ENCODE peak calls at places on chromosomes 1 and 21, in four cellular contexts. F is 8988T, L is fibroblast of the conjunctiva, Q is cardiac muscle cell. N is an unnamed sample.

GRCh38 chr1:170048515-170048914 is 26.0 kb downstream of the KIFAP3 start:
- DNase-seq in F (no peak), L (no peak), Q (no peak), N (no peak)

GRCh38 chr1:40133122-40133665 is 28.0 kb upstream of the RLF start:
- DNase-seq in F (no peak), L (no peak), Q (peak; percentile 41), N (no peak)

GRCh38 chr1:111204211-111204883 is 3.9 kb upstream of the DENND2D start:
- DNase-seq in F (no peak), L (no peak), Q (no peak), N (peak; percentile 51)

GRCh38 chr21:35198004-35198403 is 148.9 kb upstream of the RUNX1 start:
- DNase-seq in F (no peak), L (peak; percentile 89), Q (peak; percentile 79), N (no peak)

GRCh38 chr21:46555678-46556077 is 49.2 kb downstream of the S100B start:
- DNase-seq in F (no peak), L (no peak), Q (no peak), N (no peak)

GRCh38 chr1:41672173-41672572 is 187.7 kb upstream of the EDN2 start:
- DNase-seq in F (peak; percentile 34), L (no peak), Q (peak; percentile 66), N (no peak)

GRCh38 chr1:27970401-27970800 is 10.6 kb downstream of the XKR8 start:
- DNase-seq in F (no peak), L (peak; percentile 28), Q (peak; percentile 78), N (no peak)

GRCh38 chr1:44409741-44410140 is 4.7 kb downstream of the RNF220 start:
- DNase-seq in F (no peak), L (no peak), Q (no peak), N (no peak)

GRCh38 chr1:75438355-75438754 is 172.6 kb downstream of the SLC44A5 start:
- DNase-seq in F (no peak), L (no peak), Q (no peak), N (peak; percentile 6)

GRCh38 chr1:200351826-200352549 is 57.8 kb downstream of the ZNF281 start:
- DNase-seq in F (no peak), L (peak; percentile 67), Q (peak; percentile 98), N (peak; percentile 26)

GRCh38 chr21:29025328-29025713 is 853 bp downstream of the USP16 start:
- DNase-seq in F (no peak), L (no peak), Q (peak; percentile 15), N (peak; percentile 27)

GRCh38 chr1:121546830-121547680 is 362.3 kb downstream of the SRGAP2C start:
- DNase-seq in F (no peak), L (no peak), Q (no peak), N (no peak)

GRCh38 chr1:21594935-21595897 is 73.9 kb downstream of the RAP1GAP start:
- DNase-seq in F (peak; percentile 73), L (peak; percentile 18), Q (peak; percentile 62), N (peak; percentile 77)

GRCh38 chr1:200314085-200314750 is 95.6 kb downstream of the ZNF281 start:
- DNase-seq in F (no peak), L (no peak), Q (peak; percentile 66), N (no peak)

GRCh38 chr1:41844255-41844654 is 74.5 kb downstream of the HIVEP3 start:
- DNase-seq in F (no peak), L (no peak), Q (no peak), N (no peak)

GRCh38 chr1:108715932-108716331 is 3.2 kb downstream of the FNDC7 start:
- DNase-seq in F (no peak), L (no peak), Q (peak; percentile 46), N (no peak)